ENCODE peak calls at places on chromosomes 7 and 10, in seven cellular contexts. D, Z, A, F, R, B and J are unnamed samples.

GRCh38 chr10:28291881-28292297 is 11.0 kb downstream of the MPP7 start:
- DNase-seq in F (peak; percentile 27), Z (no peak), A (peak; percentile 67), B (peak; percentile 41), D (peak; percentile 87), R (peak; percentile 28), J (no peak)

GRCh38 chr10:114206902-114207301 is 27.7 kb downstream of the TDRD1 start:
- DNase-seq in R (no peak), B (no peak), Z (no peak), D (no peak), A (no peak), F (no peak), J (no peak)

GRCh38 chr7:142784096-142784495 is 13.3 kb downstream of the PRSS2 start:
- DNase-seq in F (no peak), Z (no peak), D (no peak), A (no peak), B (no peak), R (no peak), J (no peak)

GRCh38 chr10:104076743-104077160 is 8.9 kb downstream of the COL17A1 start:
- DNase-seq in F (no peak), B (no peak), D (peak; percentile 21), Z (no peak), R (no peak), A (peak; percentile 45), J (peak; percentile 58)

GRCh38 chr7:1747004-1747801 is 77.1 kb downstream of the ELFN1 start:
- DNase-seq in D (no peak), F (no peak), A (no peak), R (no peak), B (no peak), Z (no peak), J (no peak)

GRCh38 chr7:106114735-106115383 is 2.7 kb upstream of the SYPL1 start:
- DNase-seq in A (no peak), B (peak; percentile 40), Z (no peak), D (no peak), R (peak; percentile 14), F (no peak), J (no peak)

GRCh38 chr10:119090968-119091367 is 10.4 kb upstream of the EIF3A start:
- DNase-seq in Z (no peak), B (peak; percentile 12), A (peak; percentile 75), R (no peak), D (peak; percentile 91), F (peak; percentile 38), J (no peak)

GRCh38 chr10:132294561-132295320 is 13.0 kb downstream of the STK32C start:
- DNase-seq in A (no peak), B (no peak), F (no peak), Z (no peak), R (no peak), D (no peak), J (peak; percentile 67)

GRCh38 chr10:110444009-110444347 is 53.7 kb upstream of the DUSP5 start:
- DNase-seq in R (no peak), B (no peak), Z (peak; percentile 45), F (no peak), A (no peak), D (no peak), J (no peak)

GRCh38 chr10:75663947-75664664 is 232.7 kb downstream of the LRMDA start:
- DNase-seq in Z (no peak), D (peak; percentile 73), R (no peak), F (no peak), A (no peak), B (no peak), J (no peak)

GRCh38 chr10:115065731-115066130 is 27.4 kb upstream of the ATRNL1 start:
- DNase-seq in R (no peak), F (no peak), Z (no peak), A (no peak), B (no peak), D (no peak), J (no peak)

GRCh38 chr7:44727346-44728262 is 21.0 kb upstream of the ZMIZ2 start:
- DNase-seq in Z (no peak), A (peak; percentile 61), R (no peak), F (peak; percentile 72), B (no peak), D (peak; percentile 91), J (no peak)

GRCh38 chr7:24319209-24319608 is 35.2 kb downstream of the NPY start:
- DNase-seq in D (no peak), F (no peak), Z (no peak), A (no peak), B (no peak), R (no peak), J (no peak)

GRCh38 chr10:11697718-11698527 is 44.3 kb upstream of the ECHDC3 start:
- DNase-seq in D (no peak), Z (no peak), B (peak; percentile 26), R (no peak), F (no peak), A (no peak), J (no peak)

GRCh38 chr7:15461576-15461975 is 100.2 kb downstream of the AGMO start:
- DNase-seq in B (no peak), Z (no peak), D (peak; percentile 95), F (peak; percentile 85), R (no peak), A (peak; percentile 86), J (no peak)

GRCh38 chr7:147571436-147572180 is 1019.0 kb upstream of the C7orf33 start:
- DNase-seq in D (no peak), A (no peak), R (no peak), B (no peak), Z (no peak), F (no peak), J (no peak)

GRCh38 chr7:55177589-55178261 is 158.9 kb downstream of the EGFR start:
- DNase-seq in D (no peak), A (peak; percentile 29), R (no peak), F (no peak), B (no peak), Z (no peak), J (no peak)

GRCh38 chr10:10726101-10726500 is 291.6 kb upstream of the CELF2 start:
- DNase-seq in F (no peak), B (no peak), Z (no peak), A (no peak), R (no peak), D (no peak), J (no peak)

GRCh38 chr10:69439813-69440506 is 11.3 kb upstream of the TSPAN15 start:
- DNase-seq in F (peak; percentile 80), B (no peak), D (peak; percentile 71), A (peak; percentile 45), Z (peak; percentile 33), R (no peak), J (peak; percentile 45)

GRCh38 chr7:50681451-50682045 is 101.1 kb downstream of the GRB10 start:
- DNase-seq in R (no peak), B (no peak), A (no peak), Z (no peak), F (no peak), D (no peak), J (no peak)

GRCh38 chr10:74967850-74968620 is 141.6 kb downstream of the KAT6B start:
- DNase-seq in D (no peak), A (no peak), Z (no peak), R (no peak), B (no peak), F (no peak), J (no peak)

GRCh38 chr10:73816917-73817729 is 5.7 kb upstream of the NDST2 start:
- DNase-seq in B (no peak), D (no peak), A (no peak), Z (no peak), R (no peak), F (no peak), J (no peak)

GRCh38 chr7:130486114-130486962 is 5.5 kb upstream of the MEST start:
- DNase-seq in F (no peak), A (no peak), R (peak; percentile 39), B (peak; percentile 63), Z (peak; percentile 81), D (no peak), J (peak; percentile 95)

GRCh38 chr7:84548366-84549085 is 353.9 kb upstream of the SEMA3A start:
- DNase-seq in Z (no peak), A (peak; percentile 63), F (peak; percentile 60), D (peak; percentile 38), B (no peak), R (no peak), J (no peak)

GRCh38 chr10:75211007-75211735 is 575 bp downstream of the VDAC2 start:
- DNase-seq in R (no peak), Z (no peak), B (peak; percentile 43), A (peak; percentile 54), F (no peak), D (peak; percentile 69), J (no peak)

GRCh38 chr7:28587211-28587610 is 174.9 kb downstream of the CREB5 start:
- DNase-seq in Z (no peak), D (peak; percentile 79), F (no peak), R (no peak), A (no peak), B (no peak), J (no peak)

GRCh38 chr10:119177708-119178370 is 773 bp downstream of the PRDX3 start:
- DNase-seq in B (peak; percentile 44), R (peak; percentile 28), D (peak; percentile 43), F (no peak), A (no peak), Z (no peak), J (no peak)

GRCh38 chr10:86362566-86363183 is 3.9 kb downstream of the GRID1 start:
- DNase-seq in F (no peak), D (no peak), A (no peak), Z (no peak), B (no peak), R (no peak), J (peak; percentile 68)

GRCh38 chr10:44911081-44911540 is at the start of gene TMEM72:
- DNase-seq in F (no peak), D (no peak), Z (no peak), B (no peak), R (no peak), A (no peak), J (peak; percentile 52)

GRCh38 chr7:132380065-132380464 is 196.2 kb downstream of the PLXNA4 start:
- DNase-seq in D (peak; percentile 36), A (peak; percentile 73), F (peak; percentile 12), Z (no peak), B (no peak), R (no peak), J (no peak)

GRCh38 chr10:92328999-92329398 is 38.0 kb downstream of the MARCHF5 start:
- DNase-seq in B (no peak), R (no peak), F (no peak), A (no peak), D (peak; percentile 16), Z (no peak), J (no peak)

GRCh38 chr10:25467861-25468260 is 293.1 kb downstream of the GPR158 start:
- DNase-seq in B (no peak), R (no peak), Z (no peak), A (no peak), D (no peak), F (no peak), J (no peak)